ENCODE peak calls at places on chromosomes 5 and 9, in four cellular contexts. U, X, R and Y are unnamed samples.

GRCh38 chr5:137666109-137666850 is 69.6 kb downstream of the KLHL3 start:
- DNase-seq in U (no peak), X (no peak), R (peak; percentile 45), Y (no peak)

GRCh38 chr9:35905912-35906679 is at the start of gene HRCT1:
- DNase-seq in U (no peak), X (no peak), R (peak; percentile 97), Y (peak; percentile 89)

GRCh38 chr5:81426347-81426746 is 32.4 kb upstream of the ACOT12 start:
- DNase-seq in U (no peak), X (no peak), R (no peak), Y (no peak)

GRCh38 chr5:37838152-37838932 is 1.5 kb downstream of the GDNF start:
- DNase-seq in U (peak; percentile 82), X (no peak), R (peak; percentile 82), Y (peak; percentile 47)

GRCh38 chr5:137141779-137142178 is 357.3 kb downstream of the SPOCK1 start:
- DNase-seq in U (no peak), X (no peak), R (peak; percentile 61), Y (no peak)

GRCh38 chr5:19531374-19531952 is 456.5 kb downstream of the CDH18 start:
- DNase-seq in U (no peak), X (no peak), R (peak; percentile 9), Y (no peak)

GRCh38 chr9:134455951-134456739 is 129.9 kb downstream of the RXRA start:
- DNase-seq in U (no peak), X (no peak), R (peak; percentile 99), Y (peak; percentile 91)

GRCh38 chr9:36091028-36091953 is 45.2 kb upstream of the GLIPR2 start:
- DNase-seq in U (no peak), X (no peak), R (peak; percentile 62), Y (no peak)

GRCh38 chr5:157050050-157050449 is 8.9 kb downstream of the HAVCR1 start:
- DNase-seq in U (no peak), X (no peak), R (no peak), Y (no peak)

GRCh38 chr5:168746893-168747640 is 167.9 kb upstream of the PANK3 start:
- DNase-seq in U (no peak), X (no peak), R (peak; percentile 17), Y (no peak)

GRCh38 chr9:133162802-133163558 is 734 bp downstream of the GBGT1 start:
- DNase-seq in U (peak; percentile 28), X (no peak), R (peak; percentile 24), Y (no peak)

GRCh38 chr5:135030691-135031145 is 3.3 kb downstream of the PITX1 start:
- DNase-seq in U (peak; percentile 51), X (no peak), R (no peak), Y (no peak)

GRCh38 chr5:159514229-159514822 is 184.0 kb upstream of the IL12B start:
- DNase-seq in U (no peak), X (no peak), R (no peak), Y (peak; percentile 62)

GRCh38 chr9:95508968-95509850 is 7.6 kb downstream of the PTCH1 start:
- DNase-seq in U (peak; percentile 99), X (peak; percentile 92), R (peak; percentile 93), Y (peak; percentile 96)

GRCh38 chr5:20307391-20307790 is 319.4 kb upstream of the CDH18 start:
- DNase-seq in U (no peak), X (no peak), R (no peak), Y (no peak)

GRCh38 chr5:89769975-89770374 is 639.6 kb downstream of the CETN3 start:
- DNase-seq in U (no peak), X (no peak), R (peak; percentile 29), Y (no peak)

GRCh38 chr9:71567890-71568289 is 200.4 kb downstream of the CEMIP2 start:
- DNase-seq in U (no peak), X (no peak), R (no peak), Y (no peak)

GRCh38 chr5:169691473-169691872 is 54.4 kb downstream of the DOCK2 start:
- DNase-seq in U (no peak), X (no peak), R (peak; percentile 8), Y (no peak)

GRCh38 chr9:4111233-4112000 is 188.5 kb downstream of the GLIS3 start:
- DNase-seq in U (no peak), X (no peak), R (peak; percentile 41), Y (no peak)

GRCh38 chr5:39283231-39283818 is 64.0 kb upstream of the FYB1 start:
- DNase-seq in U (peak; percentile 71), X (peak; percentile 21), R (peak; percentile 84), Y (peak; percentile 82)

GRCh38 chr5:12854386-12854785 is 950.1 kb upstream of the CTNND2 start:
- DNase-seq in U (no peak), X (no peak), R (no peak), Y (no peak)
- H3K4me3 ChIP-seq in U (no peak overlapping the region), X (no peak overlapping the region), R (no peak overlapping the region), Y (no peak overlapping the region)

DNA sequence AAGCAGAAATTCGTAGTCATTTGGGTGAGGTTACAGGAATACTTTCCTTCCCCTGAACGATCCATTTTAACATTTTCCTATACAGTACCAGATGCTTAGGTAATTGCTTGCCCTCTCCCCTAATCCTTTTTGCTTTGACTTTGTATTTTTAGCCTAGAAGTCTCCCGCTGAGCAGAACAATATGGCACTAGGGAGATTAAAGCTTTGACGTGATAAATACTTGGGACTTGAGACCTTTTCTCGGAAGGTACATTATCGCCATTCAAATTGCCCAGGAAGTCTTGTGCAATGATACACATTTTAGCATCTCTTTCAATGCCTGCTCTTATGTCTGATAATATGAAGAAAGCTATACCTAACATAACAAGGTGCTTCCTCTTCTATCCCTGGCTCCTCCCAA is 22.9 kb upstream of the SPATA31C2 start:
- DNase-seq in U (peak; percentile 31), X (no peak), R (no peak), Y (no peak)
- H2AFZ ChIP-seq in U (no peak overlapping the region), X (no peak overlapping the region), R (no peak overlapping the region), Y (no peak overlapping the region)

GRCh38 chr9:93620881-93621820 is 44.8 kb downstream of the PHF2 start:
- DNase-seq in U (no peak), X (no peak), R (no peak), Y (no peak)
- TF ChIP-seq EZH2phosphoT487 in U (no peak), X (no peak), R (no peak), Y (no peak)

GRCh38 chr9:63859475-63860215 is 1425.4 kb downstream of the FOXD4L5 start:
- DNase-seq in U (no peak), X (no peak), R (peak; percentile 6), Y (no peak)
- H3K4me3 ChIP-seq in U (no peak overlapping the region), X (no peak overlapping the region), R (no peak overlapping the region), Y (no peak overlapping the region)